ENCODE peak calls at places on chromosomes 16 and 17, in ten cellular contexts. M is lung; D is OCI-LY7; Y is CD8-positive, alpha-beta T cell; P is A549; L is thoracic aorta; O is astrocyte; X is colonic mucosa; R is PC-3; S is kidney. J is an unnamed sample. For H3K4me1, the result is how much of the 10 kb centered on the place peaks cover.

GRCh38 chr17:80718428-80718827 is 173.8 kb downstream of the RPTOR start:
- DNase-seq in M (no peak), D (no peak), Y (no peak), P (no peak), L (no peak), O (no peak), X (no peak), R (no peak), S (no peak), J (no peak)

GRCh38 chr16:28937222-28937876 is 5.6 kb downstream of the CD19 start:
- DNase-seq in M (no peak), D (no peak), Y (no peak), P (no peak), L (no peak), O (no peak), X (no peak), R (no peak), S (no peak), J (no peak)

GRCh38 chr17:80080081-80080480 is 21.3 kb upstream of the GAA start:
- DNase-seq in M (no peak), D (no peak), Y (no peak), P (no peak), L (no peak), O (peak), X (no peak), R (no peak), S (no peak), J (no peak)

GRCh38 chr16:23949630-23950290 is 114.0 kb downstream of the PRKCB start:
- DNase-seq in M (no peak), D (peak), Y (peak), P (no peak), L (no peak), O (no peak), X (peak), R (no peak), S (peak), J (no peak)

GRCh38 chr17:5822281-5823060 is 238.2 kb upstream of the NLRP1 start:
- DNase-seq in M (peak), D (no peak), Y (no peak), P (no peak), L (no peak), O (no peak), X (no peak), R (no peak), S (no peak), J (no peak)

GRCh38 chr17:73194514-73195222 is 1.8 kb downstream of the COG1 start:
- DNase-seq in M (no peak), D (no peak), Y (no peak), P (no peak), L (no peak), O (peak), X (no peak), R (peak), S (no peak), J (no peak)

GRCh38 chr16:24075302-24075701 is 180.8 kb upstream of the CACNG3 start:
- DNase-seq in M (no peak), D (no peak), Y (no peak), P (no peak), L (no peak), O (no peak), X (no peak), R (no peak), S (no peak), J (no peak)

GRCh38 chr16:57603110-57604024 is 25.1 kb upstream of the ADGRG1 start:
- DNase-seq in M (no peak), D (no peak), Y (no peak), P (no peak), L (no peak), O (no peak), X (no peak), R (no peak), S (no peak), J (no peak)

GRCh38 chr16:23807028-23807427 is 28.8 kb upstream of the PRKCB start:
- DNase-seq in M (peak), D (peak), Y (no peak), P (no peak), L (no peak), O (no peak), X (no peak), R (no peak), S (no peak), J (no peak)

GRCh38 chr17:31374503-31374902 is 17.0 kb upstream of the RAB11FIP4 start:
- DNase-seq in M (no peak), D (no peak), Y (no peak), P (no peak), L (no peak), O (no peak), X (no peak), R (no peak), S (no peak), J (no peak)

GRCh38 chr17:7479389-7480192 is at the start of gene ZBTB4:
- DNase-seq in M (no peak), D (peak), Y (peak), P (peak), L (no peak), O (peak), X (peak), R (peak), S (peak), J (no peak)

GRCh38 chr16:88330971-88331890 is 51.5 kb upstream of the ZNF469 start:
- DNase-seq in M (no peak), D (no peak), Y (no peak), P (no peak), L (no peak), O (no peak), X (no peak), R (no peak), S (peak), J (no peak)

GRCh38 chr17:39611441-39612112 is 3.9 kb upstream of the NEUROD2 start:
- DNase-seq in M (no peak), D (no peak), Y (no peak), P (no peak), L (no peak), O (no peak), X (no peak), R (no peak), S (no peak), J (no peak)

GRCh38 chr16:9479008-9479407 is 387.6 kb downstream of the HAPSTR1 start:
- DNase-seq in M (no peak), D (no peak), Y (no peak), P (no peak), L (no peak), O (no peak), X (no peak), R (no peak), S (no peak), J (no peak)

GRCh38 chr17:49548506-49549310 is 27.0 kb upstream of the NXPH3 start:
- DNase-seq in M (no peak), D (no peak), Y (no peak), P (peak), L (no peak), O (no peak), X (no peak), R (peak), S (no peak), J (no peak)

GRCh38 chr16:14562691-14563491 is 67.2 kb downstream of the PARN start:
- DNase-seq in M (no peak), D (no peak), Y (no peak), P (peak), L (no peak), O (peak), X (peak), R (no peak), S (no peak), J (peak)

GRCh38 chr17:77316191-77316641 is 175.4 kb downstream of the SEC14L1 start:
- DNase-seq in M (no peak), D (no peak), Y (no peak), P (no peak), L (no peak), O (peak), X (no peak), R (no peak), S (peak), J (peak)

GRCh38 chr17:58693208-58693607 is 806 bp downstream of the RAD51C start:
- DNase-seq in M (no peak), D (peak), Y (no peak), P (no peak), L (no peak), O (peak), X (no peak), R (no peak), S (no peak), J (no peak)
- H3K4me1 ChIP-seq in M (under half), D (under half), Y (under half), P (under half), L (under half), O (under half), X (under half), R (under half), S (under half), J (under half)

GRCh38 chr16:85473909-85474640 is 139.0 kb upstream of the GSE1 start:
- DNase-seq in M (no peak), D (no peak), Y (no peak), P (no peak), L (no peak), O (no peak), X (no peak), R (no peak), S (no peak), J (no peak)

GRCh38 chr16:85471469-85472431 is 141.4 kb upstream of the GSE1 start:
- DNase-seq in M (peak), D (peak), Y (no peak), P (no peak), L (no peak), O (no peak), X (peak), R (peak), S (no peak), J (no peak)

GRCh38 chr16:85474808-85475207 is 138.3 kb upstream of the GSE1 start:
- DNase-seq in M (no peak), D (no peak), Y (no peak), P (no peak), L (no peak), O (no peak), X (no peak), R (no peak), S (no peak), J (no peak)

GRCh38 chr16:85472514-85472913 is 140.6 kb upstream of the GSE1 start:
- DNase-seq in M (no peak), D (no peak), Y (no peak), P (no peak), L (no peak), O (no peak), X (no peak), R (no peak), S (no peak), J (no peak)

GRCh38 chr16:85473326-85473725 is 139.8 kb upstream of the GSE1 start:
- DNase-seq in M (no peak), D (no peak), Y (no peak), P (no peak), L (no peak), O (no peak), X (no peak), R (no peak), S (no peak), J (no peak)
- TF ChIP-seq CTCF in M (no peak), D (no peak), Y (no peak), P (no peak), L (no peak), O (no peak), X (no peak), R (no peak), S (no peak), J (no peak)

GRCh38 chr16:11363927-11364258 is 18.6 kb downstream of the RMI2 start:
- DNase-seq in M (no peak), D (no peak), Y (no peak), P (no peak), L (no peak), O (no peak), X (no peak), R (no peak), S (no peak), J (no peak)

GRCh38 chr16:11361043-11361442 is 15.8 kb downstream of the RMI2 start:
- DNase-seq in M (no peak), D (no peak), Y (no peak), P (no peak), L (no peak), O (no peak), X (no peak), R (no peak), S (no peak), J (no peak)

GRCh38 chr16:11359370-11359769 is 14.1 kb downstream of the RMI2 start:
- DNase-seq in M (peak), D (no peak), Y (no peak), P (no peak), L (no peak), O (peak), X (no peak), R (peak), S (peak), J (no peak)

GRCh38 chr16:11360581-11360980 is 15.3 kb downstream of the RMI2 start:
- DNase-seq in M (no peak), D (no peak), Y (no peak), P (no peak), L (no peak), O (no peak), X (no peak), R (no peak), S (no peak), J (no peak)

GRCh38 chr16:11361751-11362742 is 16.8 kb downstream of the RMI2 start:
- DNase-seq in M (no peak), D (peak), Y (no peak), P (no peak), L (no peak), O (no peak), X (no peak), R (peak), S (no peak), J (no peak)
- H3K4me1 ChIP-seq in M (under half), D (half or more), Y (under half), P (under half), L (under half), O (half or more), X (under half), R (half or more), S (under half), J (under half)

GRCh38 chr17:57909548-57909947 is 45.7 kb downstream of the CUEDC1 start:
- DNase-seq in M (no peak), D (no peak), Y (no peak), P (no peak), L (no peak), O (no peak), X (no peak), R (no peak), S (no peak), J (no peak)

GRCh38 chr17:57908278-57908677 is 46.9 kb downstream of the CUEDC1 start:
- DNase-seq in M (no peak), D (no peak), Y (no peak), P (no peak), L (no peak), O (no peak), X (no peak), R (no peak), S (no peak), J (no peak)

GRCh38 chr17:57905875-57906455 is 49.2 kb downstream of the CUEDC1 start:
- DNase-seq in M (no peak), D (no peak), Y (no peak), P (no peak), L (no peak), O (no peak), X (no peak), R (no peak), S (no peak), J (no peak)

GRCh38 chr17:57903961-57904360 is 51.3 kb downstream of the CUEDC1 start:
- DNase-seq in M (no peak), D (no peak), Y (no peak), P (no peak), L (no peak), O (no peak), X (no peak), R (no peak), S (no peak), J (no peak)

DNA sequence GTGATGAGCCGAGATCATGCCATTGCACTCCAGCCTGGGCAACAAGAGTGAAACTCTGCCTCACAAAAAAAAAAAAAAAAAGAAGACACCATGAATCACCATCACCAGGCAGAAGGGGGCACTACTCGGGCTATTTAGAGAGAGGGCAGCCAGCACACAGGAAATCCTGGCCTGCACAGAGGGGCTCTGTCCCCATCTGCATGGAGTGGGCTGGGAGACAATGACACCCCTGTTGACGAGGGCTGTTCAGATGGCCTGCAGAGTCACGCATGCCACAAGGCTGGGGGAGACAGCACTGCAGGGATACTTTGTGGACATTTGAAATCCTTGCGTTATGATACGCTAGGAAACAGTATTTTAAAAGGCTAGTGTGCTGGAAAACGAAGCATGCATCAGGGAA is 48.3 kb downstream of the CUEDC1 start:
- DNase-seq in M (no peak), D (no peak), Y (no peak), P (no peak), L (no peak), O (no peak), X (no peak), R (no peak), S (no peak), J (no peak)
- TF ChIP-seq CTCF in M (no peak), D (no peak), Y (no peak), P (peak), L (no peak), O (peak), X (no peak), R (peak), S (no peak), J (no peak)

GRCh38 chr16:66361604-66362135 is 4.8 kb upstream of the CDH5 start:
- DNase-seq in M (no peak), D (no peak), Y (no peak), P (no peak), L (no peak), O (no peak), X (no peak), R (no peak), S (no peak), J (no peak)

GRCh38 chr16:66365588-66365987 is 903 bp upstream of the CDH5 start:
- DNase-seq in M (no peak), D (no peak), Y (no peak), P (no peak), L (no peak), O (peak), X (peak), R (peak), S (no peak), J (no peak)

GRCh38 chr16:66364117-66364958 is 2.2 kb upstream of the CDH5 start:
- DNase-seq in M (no peak), D (no peak), Y (no peak), P (no peak), L (no peak), O (peak), X (peak), R (peak), S (peak), J (no peak)

GRCh38 chr16:66364959-66365306 is 1.6 kb upstream of the CDH5 start:
- DNase-seq in M (no peak), D (no peak), Y (no peak), P (no peak), L (no peak), O (no peak), X (no peak), R (peak), S (no peak), J (no peak)

DNA sequence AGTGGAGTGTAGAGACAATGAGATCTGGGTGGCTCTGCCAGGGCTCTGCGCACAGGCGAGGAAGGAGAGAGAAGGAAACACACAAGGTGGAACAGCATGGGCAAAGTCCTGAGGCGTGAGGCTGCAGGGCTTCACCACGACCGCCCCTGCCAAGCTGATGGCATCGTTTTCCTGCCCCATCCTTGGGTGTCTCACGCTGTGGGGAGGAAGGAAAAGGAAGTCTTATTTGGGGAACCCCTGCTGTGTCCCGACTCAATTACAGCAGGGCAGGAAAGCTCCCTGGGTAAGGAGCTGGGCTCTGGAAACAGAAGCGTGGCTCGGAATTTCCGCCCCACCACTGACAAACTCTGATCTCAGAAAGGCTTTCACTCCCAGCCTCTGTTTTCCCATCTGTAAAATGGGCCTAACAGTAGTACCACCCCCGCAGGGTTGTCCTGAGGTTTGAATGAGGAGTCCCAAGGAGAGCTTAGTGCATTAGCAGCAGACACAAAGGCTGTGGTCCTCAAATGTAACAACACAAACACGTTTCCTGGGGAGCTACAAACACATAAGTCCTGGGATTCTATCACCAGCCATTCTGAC is 3.2 kb upstream of the CDH5 start:
- DNase-seq in M (no peak), D (no peak), Y (no peak), P (no peak), L (no peak), O (no peak), X (no peak), R (no peak), S (no peak), J (no peak)
- H3K4me1 ChIP-seq in M (under half), D (under half), Y (under half), P (under half), L (under half), O (under half), X (under half), R (under half), S (under half), J (under half)

J was measured in RWPE2.